ENCODE peak calls at places on chromosomes 12 and 14, in five cellular contexts. One of them, this sample, is unnamed.
A peak's percentile ranks its signal among the peaks of the same experiment; 100 is the strongest.

GRCh38 chr14:97538749-97539388 is 741.7 kb downstream of the VRK1 start:
- DNase-seq in AG04450: no peak
- DNase-seq in thoracic aorta: no peak
- DNase-seq in EL: no peak
- DNase-seq in stromal cell of bone marrow: no peak
- DNase-seq in this sample: no peak

GRCh38 chr14:76304536-76305473 is 71.1 kb upstream of the ESRRB start:
- DNase-seq in AG04450: no peak
- DNase-seq in thoracic aorta: no peak
- DNase-seq in EL: no peak
- DNase-seq in stromal cell of bone marrow: no peak
- DNase-seq in this sample: no peak

GRCh38 chr14:101960225-101960624 is 4.1 kb upstream of the DYNC1H1 start:
- DNase-seq in AG04450: no peak
- DNase-seq in thoracic aorta: no peak
- DNase-seq in EL: peak; percentile 38
- DNase-seq in stromal cell of bone marrow: no peak
- DNase-seq in this sample: peak; percentile 49

GRCh38 chr12:118377891-118378470 is 1.6 kb downstream of the SUDS3 start:
- DNase-seq in AG04450: no peak
- DNase-seq in thoracic aorta: no peak
- DNase-seq in EL: peak; percentile 69
- DNase-seq in stromal cell of bone marrow: no peak
- DNase-seq in this sample: peak; percentile 58

GRCh38 chr12:80946591-80946990 is 8.9 kb upstream of the LIN7A start:
- DNase-seq in AG04450: no peak
- DNase-seq in thoracic aorta: no peak
- DNase-seq in EL: no peak
- DNase-seq in stromal cell of bone marrow: no peak
- DNase-seq in this sample: no peak

GRCh38 chr14:103828315-103828967 is 18.9 kb downstream of the PPP1R13B start:
- DNase-seq in AG04450: no peak
- DNase-seq in thoracic aorta: no peak
- DNase-seq in EL: no peak
- DNase-seq in stromal cell of bone marrow: peak; percentile 44
- DNase-seq in this sample: no peak

GRCh38 chr12:108700833-108701450 is 30.4 kb downstream of the CORO1C start:
- DNase-seq in AG04450: no peak
- DNase-seq in thoracic aorta: no peak
- DNase-seq in EL: no peak
- DNase-seq in stromal cell of bone marrow: no peak
- DNase-seq in this sample: no peak

GRCh38 chr12:24360057-24360456 is 410.6 kb upstream of the SOX5 start:
- DNase-seq in AG04450: no peak
- DNase-seq in thoracic aorta: no peak
- DNase-seq in EL: no peak
- DNase-seq in stromal cell of bone marrow: no peak
- DNase-seq in this sample: no peak

GRCh38 chr12:130162267-130162666 is at the start of gene FZD10:
- DNase-seq in AG04450: no peak
- DNase-seq in thoracic aorta: no peak
- DNase-seq in EL: no peak
- DNase-seq in stromal cell of bone marrow: no peak
- DNase-seq in this sample: no peak

GRCh38 chr12:75658826-75659823 is 147.7 kb upstream of the KRR1 start:
- DNase-seq in AG04450: no peak
- DNase-seq in thoracic aorta: no peak
- DNase-seq in EL: peak; percentile 81
- DNase-seq in stromal cell of bone marrow: peak; percentile 67
- DNase-seq in this sample: peak; percentile 94

GRCh38 chr14:75982724-75983358 is 1.0 kb upstream of the TGFB3 start:
- DNase-seq in AG04450: peak; percentile 38
- DNase-seq in thoracic aorta: no peak
- DNase-seq in EL: peak; percentile 52
- DNase-seq in stromal cell of bone marrow: peak; percentile 41
- DNase-seq in this sample: peak; percentile 14

GRCh38 chr12:102172436-102172835 is 25.2 kb downstream of the PMCH start:
- DNase-seq in AG04450: no peak
- DNase-seq in thoracic aorta: no peak
- DNase-seq in EL: peak; percentile 44
- DNase-seq in stromal cell of bone marrow: peak; percentile 70
- DNase-seq in this sample: no peak